ENCODE peak calls at places on chromosomes 5 and 9, in ten cellular contexts. One of them, this sample, is unnamed.

GRCh38 chr9:13109781-13110180 is 169.7 kb downstream of the MPDZ start:
- DNase-seq in Ammon's horn: no peak
- DNase-seq in HuH-7: no peak
- DNase-seq in hippocampal formation: no peak
- DNase-seq in transverse colon: no peak
- DNase-seq in kidney glomerular epithelial cell: no peak
- DNase-seq in mucosa of gallbladder: no peak
- DNase-seq in pancreas: no peak
- DNase-seq in EL: no peak
- DNase-seq in HEK293T: no peak
- DNase-seq in this sample: no peak

GRCh38 chr9:119375892-119376291 is 6.7 kb upstream of the BRINP1 start:
- DNase-seq in EL: peak
- DNase-seq in hippocampal formation: no peak
- DNase-seq in HuH-7: peak
- DNase-seq in HEK293T: peak
- DNase-seq in transverse colon: peak
- DNase-seq in mucosa of gallbladder: no peak
- DNase-seq in pancreas: no peak
- DNase-seq in Ammon's horn: no peak
- DNase-seq in kidney glomerular epithelial cell: peak
- DNase-seq in this sample: peak

GRCh38 chr5:157400741-157401140 is 59.3 kb upstream of the NIPAL4 start:
- DNase-seq in EL: no peak
- DNase-seq in HuH-7: no peak
- DNase-seq in transverse colon: no peak
- DNase-seq in pancreas: no peak
- DNase-seq in kidney glomerular epithelial cell: no peak
- DNase-seq in Ammon's horn: no peak
- DNase-seq in mucosa of gallbladder: no peak
- DNase-seq in HEK293T: no peak
- DNase-seq in hippocampal formation: no peak
- DNase-seq in this sample: no peak

GRCh38 chr9:98142182-98142924 is 23.3 kb upstream of the TRIM14 start:
- DNase-seq in mucosa of gallbladder: peak
- DNase-seq in hippocampal formation: no peak
- DNase-seq in Ammon's horn: peak
- DNase-seq in HEK293T: no peak
- DNase-seq in EL: no peak
- DNase-seq in kidney glomerular epithelial cell: no peak
- DNase-seq in HuH-7: peak
- DNase-seq in transverse colon: peak
- DNase-seq in pancreas: no peak
- DNase-seq in this sample: no peak

GRCh38 chr5:141697586-141697985 is 15.6 kb upstream of the ARAP3 start:
- DNase-seq in HEK293T: no peak
- DNase-seq in EL: no peak
- DNase-seq in transverse colon: no peak
- DNase-seq in HuH-7: no peak
- DNase-seq in Ammon's horn: no peak
- DNase-seq in mucosa of gallbladder: no peak
- DNase-seq in hippocampal formation: no peak
- DNase-seq in kidney glomerular epithelial cell: no peak
- DNase-seq in pancreas: no peak
- DNase-seq in this sample: no peak

GRCh38 chr9:76451234-76451633 is 7.7 kb upstream of the GCNT1 start:
- DNase-seq in hippocampal formation: no peak
- DNase-seq in kidney glomerular epithelial cell: peak
- DNase-seq in transverse colon: no peak
- DNase-seq in HuH-7: no peak
- DNase-seq in mucosa of gallbladder: no peak
- DNase-seq in HEK293T: no peak
- DNase-seq in pancreas: no peak
- DNase-seq in EL: peak
- DNase-seq in Ammon's horn: no peak
- DNase-seq in this sample: no peak

GRCh38 chr5:123297866-123298265 is 125.3 kb downstream of the CEP120 start:
- DNase-seq in kidney glomerular epithelial cell: no peak
- DNase-seq in Ammon's horn: no peak
- DNase-seq in HuH-7: no peak
- DNase-seq in hippocampal formation: no peak
- DNase-seq in transverse colon: no peak
- DNase-seq in mucosa of gallbladder: no peak
- DNase-seq in pancreas: no peak
- DNase-seq in HEK293T: no peak
- DNase-seq in EL: peak
- DNase-seq in this sample: no peak

GRCh38 chr5:40623480-40624420 is 56.0 kb upstream of the PTGER4 start:
- DNase-seq in transverse colon: peak
- DNase-seq in EL: no peak
- DNase-seq in kidney glomerular epithelial cell: no peak
- DNase-seq in pancreas: no peak
- DNase-seq in HEK293T: no peak
- DNase-seq in mucosa of gallbladder: no peak
- DNase-seq in Ammon's horn: no peak
- DNase-seq in hippocampal formation: no peak
- DNase-seq in HuH-7: no peak
- DNase-seq in this sample: no peak

GRCh38 chr9:134882204-134882785 is 1.7 kb downstream of the FCN2 start:
- DNase-seq in HEK293T: no peak
- DNase-seq in EL: no peak
- DNase-seq in kidney glomerular epithelial cell: no peak
- DNase-seq in pancreas: no peak
- DNase-seq in transverse colon: no peak
- DNase-seq in hippocampal formation: no peak
- DNase-seq in Ammon's horn: no peak
- DNase-seq in mucosa of gallbladder: no peak
- DNase-seq in HuH-7: no peak
- DNase-seq in this sample: no peak

GRCh38 chr9:104075801-104076753 is 18.0 kb upstream of the SMC2 start:
- DNase-seq in mucosa of gallbladder: no peak
- DNase-seq in HEK293T: no peak
- DNase-seq in pancreas: no peak
- DNase-seq in EL: peak
- DNase-seq in Ammon's horn: no peak
- DNase-seq in transverse colon: no peak
- DNase-seq in kidney glomerular epithelial cell: peak
- DNase-seq in HuH-7: no peak
- DNase-seq in hippocampal formation: no peak
- DNase-seq in this sample: no peak

GRCh38 chr5:164252-164651 is 27.0 kb upstream of the LRRC14B start:
- DNase-seq in transverse colon: no peak
- DNase-seq in EL: no peak
- DNase-seq in mucosa of gallbladder: no peak
- DNase-seq in hippocampal formation: no peak
- DNase-seq in Ammon's horn: no peak
- DNase-seq in HuH-7: no peak
- DNase-seq in pancreas: no peak
- DNase-seq in HEK293T: no peak
- DNase-seq in kidney glomerular epithelial cell: no peak
- DNase-seq in this sample: no peak

GRCh38 chr9:97895695-97896332 is 26.5 kb downstream of the TRMO start:
- DNase-seq in EL: peak
- DNase-seq in pancreas: no peak
- DNase-seq in kidney glomerular epithelial cell: no peak
- DNase-seq in HEK293T: peak
- DNase-seq in transverse colon: no peak
- DNase-seq in HuH-7: peak
- DNase-seq in hippocampal formation: no peak
- DNase-seq in Ammon's horn: no peak
- DNase-seq in mucosa of gallbladder: no peak
- DNase-seq in this sample: no peak

GRCh38 chr5:143402464-143403356 is 776 bp downstream of the NR3C1 start:
- DNase-seq in EL: peak
- DNase-seq in hippocampal formation: peak
- DNase-seq in mucosa of gallbladder: peak
- DNase-seq in Ammon's horn: peak
- DNase-seq in HuH-7: no peak
- DNase-seq in HEK293T: peak
- DNase-seq in transverse colon: peak
- DNase-seq in kidney glomerular epithelial cell: peak
- DNase-seq in pancreas: peak
- DNase-seq in this sample: no peak

GRCh38 chr5:68708156-68708841 is 385.5 kb upstream of the SLC30A5 start:
- DNase-seq in hippocampal formation: no peak
- DNase-seq in mucosa of gallbladder: no peak
- DNase-seq in HuH-7: no peak
- DNase-seq in transverse colon: no peak
- DNase-seq in pancreas: no peak
- DNase-seq in Ammon's horn: no peak
- DNase-seq in kidney glomerular epithelial cell: no peak
- DNase-seq in EL: no peak
- DNase-seq in HEK293T: no peak
- DNase-seq in this sample: no peak

GRCh38 chr9:36492849-36493248 is 79.8 kb upstream of the MELK start:
- DNase-seq in HEK293T: no peak
- DNase-seq in pancreas: no peak
- DNase-seq in Ammon's horn: peak
- DNase-seq in hippocampal formation: no peak
- DNase-seq in HuH-7: no peak
- DNase-seq in EL: no peak
- DNase-seq in mucosa of gallbladder: no peak
- DNase-seq in transverse colon: no peak
- DNase-seq in kidney glomerular epithelial cell: no peak
- DNase-seq in this sample: no peak

GRCh38 chr9:38035873-38036272 is 33.2 kb downstream of the SHB start:
- DNase-seq in EL: peak
- DNase-seq in hippocampal formation: no peak
- DNase-seq in kidney glomerular epithelial cell: peak
- DNase-seq in Ammon's horn: no peak
- DNase-seq in transverse colon: no peak
- DNase-seq in mucosa of gallbladder: no peak
- DNase-seq in pancreas: peak
- DNase-seq in HuH-7: no peak
- DNase-seq in HEK293T: no peak
- DNase-seq in this sample: no peak

GRCh38 chr5:150589791-150590601 is 50.5 kb upstream of the SYNPO start:
- DNase-seq in HuH-7: peak
- DNase-seq in transverse colon: peak
- DNase-seq in Ammon's horn: no peak
- DNase-seq in kidney glomerular epithelial cell: no peak
- DNase-seq in hippocampal formation: no peak
- DNase-seq in HEK293T: no peak
- DNase-seq in EL: peak
- DNase-seq in mucosa of gallbladder: peak
- DNase-seq in pancreas: peak
- DNase-seq in this sample: no peak

GRCh38 chr5:9188131-9188530 is 357.7 kb downstream of the SEMA5A start:
- DNase-seq in EL: peak
- DNase-seq in mucosa of gallbladder: no peak
- DNase-seq in HuH-7: no peak
- DNase-seq in Ammon's horn: no peak
- DNase-seq in hippocampal formation: no peak
- DNase-seq in pancreas: no peak
- DNase-seq in kidney glomerular epithelial cell: no peak
- DNase-seq in HEK293T: no peak
- DNase-seq in transverse colon: no peak
- DNase-seq in this sample: no peak

GRCh38 chr5:133696006-133696584 is 83.8 kb upstream of the FSTL4 start:
- DNase-seq in hippocampal formation: no peak
- DNase-seq in transverse colon: no peak
- DNase-seq in kidney glomerular epithelial cell: no peak
- DNase-seq in mucosa of gallbladder: no peak
- DNase-seq in HEK293T: no peak
- DNase-seq in EL: no peak
- DNase-seq in pancreas: no peak
- DNase-seq in HuH-7: no peak
- DNase-seq in Ammon's horn: no peak
- DNase-seq in this sample: no peak

GRCh38 chr5:3375586-3376311 is 219.9 kb upstream of the IRX1 start:
- DNase-seq in Ammon's horn: no peak
- DNase-seq in transverse colon: no peak
- DNase-seq in mucosa of gallbladder: no peak
- DNase-seq in hippocampal formation: no peak
- DNase-seq in HEK293T: no peak
- DNase-seq in pancreas: no peak
- DNase-seq in kidney glomerular epithelial cell: no peak
- DNase-seq in EL: no peak
- DNase-seq in HuH-7: no peak
- DNase-seq in this sample: no peak

GRCh38 chr5:91464886-91465646 is 81.9 kb upstream of the ARRDC3 start:
- DNase-seq in hippocampal formation: no peak
- DNase-seq in kidney glomerular epithelial cell: no peak
- DNase-seq in EL: no peak
- DNase-seq in transverse colon: no peak
- DNase-seq in HEK293T: no peak
- DNase-seq in mucosa of gallbladder: no peak
- DNase-seq in Ammon's horn: no peak
- DNase-seq in HuH-7: no peak
- DNase-seq in pancreas: no peak
- DNase-seq in this sample: no peak

GRCh38 chr9:136807281-136808074 is at the start of gene RABL6:
- DNase-seq in mucosa of gallbladder: peak
- DNase-seq in hippocampal formation: peak
- DNase-seq in EL: peak
- DNase-seq in kidney glomerular epithelial cell: peak
- DNase-seq in transverse colon: peak
- DNase-seq in HuH-7: peak
- DNase-seq in HEK293T: peak
- DNase-seq in Ammon's horn: peak
- DNase-seq in pancreas: peak
- DNase-seq in this sample: peak

GRCh38 chr9:88889386-88889785 is 101.9 kb upstream of the S1PR3 start:
- DNase-seq in HuH-7: no peak
- DNase-seq in kidney glomerular epithelial cell: no peak
- DNase-seq in EL: peak
- DNase-seq in transverse colon: no peak
- DNase-seq in hippocampal formation: no peak
- DNase-seq in Ammon's horn: no peak
- DNase-seq in pancreas: no peak
- DNase-seq in mucosa of gallbladder: no peak
- DNase-seq in HEK293T: no peak
- DNase-seq in this sample: no peak

GRCh38 chr5:110727025-110727314 is 499 bp upstream of the TMEM232 start:
- DNase-seq in pancreas: no peak
- DNase-seq in mucosa of gallbladder: no peak
- DNase-seq in HuH-7: no peak
- DNase-seq in transverse colon: no peak
- DNase-seq in EL: no peak
- DNase-seq in HEK293T: no peak
- DNase-seq in Ammon's horn: no peak
- DNase-seq in hippocampal formation: peak
- DNase-seq in kidney glomerular epithelial cell: peak
- DNase-seq in this sample: no peak

GRCh38 chr9:104494808-104495207 is 9.3 kb upstream of the OR13F1 start:
- DNase-seq in pancreas: no peak
- DNase-seq in EL: no peak
- DNase-seq in kidney glomerular epithelial cell: peak
- DNase-seq in transverse colon: no peak
- DNase-seq in HuH-7: peak
- DNase-seq in HEK293T: peak
- DNase-seq in Ammon's horn: no peak
- DNase-seq in mucosa of gallbladder: no peak
- DNase-seq in hippocampal formation: peak
- DNase-seq in this sample: peak

GRCh38 chr5:131983244-131983771 is 28.1 kb downstream of the ACSL6 start:
- DNase-seq in HEK293T: no peak
- DNase-seq in mucosa of gallbladder: no peak
- DNase-seq in transverse colon: no peak
- DNase-seq in kidney glomerular epithelial cell: no peak
- DNase-seq in hippocampal formation: no peak
- DNase-seq in Ammon's horn: no peak
- DNase-seq in EL: no peak
- DNase-seq in pancreas: no peak
- DNase-seq in HuH-7: no peak
- DNase-seq in this sample: no peak

GRCh38 chr5:155728857-155729683 is 597.9 kb upstream of the SGCD start:
- DNase-seq in kidney glomerular epithelial cell: peak
- DNase-seq in HEK293T: no peak
- DNase-seq in hippocampal formation: peak
- DNase-seq in mucosa of gallbladder: no peak
- DNase-seq in Ammon's horn: peak
- DNase-seq in transverse colon: no peak
- DNase-seq in EL: no peak
- DNase-seq in HuH-7: no peak
- DNase-seq in pancreas: no peak
- DNase-seq in this sample: peak

GRCh38 chr5:134100283-134101011 is 14.0 kb upstream of the TCF7 start:
- DNase-seq in Ammon's horn: no peak
- DNase-seq in kidney glomerular epithelial cell: peak
- DNase-seq in EL: peak
- DNase-seq in transverse colon: peak
- DNase-seq in hippocampal formation: no peak
- DNase-seq in pancreas: no peak
- DNase-seq in mucosa of gallbladder: no peak
- DNase-seq in HEK293T: no peak
- DNase-seq in HuH-7: no peak
- DNase-seq in this sample: no peak

This sample was measured in COR-L47.